ENCODE peak calls at places on chromosomes 13 and 19, in nine cellular contexts. One of them, this sample, is unnamed.

GRCh38 chr19:1455002-1455335 is 5.0 kb downstream of the APC2 start:
- DNase-seq in OCI-LY7: no peak
- DNase-seq in Peyer's patch: peak; percentile 39
- DNase-seq in neural progenitor cell: no peak
- DNase-seq in AG10803: no peak
- DNase-seq in BJ: no peak
- DNase-seq in AG09309: no peak
- DNase-seq in body of pancreas: no peak
- DNase-seq in fibroblast of lung: no peak
- DNase-seq in this sample: no peak

GRCh38 chr19:35557539-35558399 is 5.7 kb downstream of the ATP4A start:
- DNase-seq in Peyer's patch: peak; percentile 40
- DNase-seq in neural progenitor cell: peak; percentile 95
- DNase-seq in OCI-LY7: peak; percentile 35
- DNase-seq in AG09309: no peak
- DNase-seq in BJ: no peak
- DNase-seq in AG10803: peak; percentile 12
- DNase-seq in body of pancreas: peak; percentile 94
- DNase-seq in fibroblast of lung: peak; percentile 48
- DNase-seq in this sample: no peak

GRCh38 chr19:39407644-39408391 is 1.2 kb downstream of the ZFP36 start:
- DNase-seq in OCI-LY7: peak; percentile 82
- DNase-seq in BJ: no peak
- DNase-seq in body of pancreas: peak; percentile 72
- DNase-seq in AG10803: peak; percentile 28
- DNase-seq in neural progenitor cell: peak; percentile 13
- DNase-seq in AG09309: no peak
- DNase-seq in Peyer's patch: peak; percentile 85
- DNase-seq in fibroblast of lung: peak; percentile 46
- DNase-seq in this sample: no peak

GRCh38 chr13:102769679-102770078 is 3.9 kb downstream of the TEX30 start:
- DNase-seq in OCI-LY7: no peak
- DNase-seq in neural progenitor cell: no peak
- DNase-seq in fibroblast of lung: peak; percentile 57
- DNase-seq in BJ: no peak
- DNase-seq in AG09309: no peak
- DNase-seq in Peyer's patch: no peak
- DNase-seq in AG10803: no peak
- DNase-seq in body of pancreas: no peak
- DNase-seq in this sample: no peak

GRCh38 chr13:112719556-112719955 is 29.7 kb downstream of the ATP11A start:
- DNase-seq in fibroblast of lung: no peak
- DNase-seq in AG09309: no peak
- DNase-seq in AG10803: no peak
- DNase-seq in Peyer's patch: no peak
- DNase-seq in BJ: no peak
- DNase-seq in neural progenitor cell: no peak
- DNase-seq in OCI-LY7: no peak
- DNase-seq in body of pancreas: no peak
- DNase-seq in this sample: no peak

GRCh38 chr13:20188649-20189553 is 3.8 kb downstream of the GJB2 start:
- DNase-seq in AG09309: no peak
- DNase-seq in neural progenitor cell: peak; percentile 37
- DNase-seq in body of pancreas: no peak
- DNase-seq in BJ: no peak
- DNase-seq in Peyer's patch: no peak
- DNase-seq in AG10803: no peak
- DNase-seq in OCI-LY7: peak; percentile 5
- DNase-seq in fibroblast of lung: no peak
- DNase-seq in this sample: no peak

GRCh38 chr19:287381-287871 is 3.8 kb downstream of the PLPP2 start:
- DNase-seq in fibroblast of lung: no peak
- DNase-seq in BJ: no peak
- DNase-seq in OCI-LY7: no peak
- DNase-seq in AG10803: no peak
- DNase-seq in AG09309: no peak
- DNase-seq in Peyer's patch: no peak
- DNase-seq in body of pancreas: no peak
- DNase-seq in neural progenitor cell: no peak
- DNase-seq in this sample: no peak

GRCh38 chr13:23754506-23754905 is 134.7 kb downstream of the MIPEP start:
- DNase-seq in AG09309: no peak
- DNase-seq in BJ: no peak
- DNase-seq in body of pancreas: no peak
- DNase-seq in OCI-LY7: no peak
- DNase-seq in neural progenitor cell: no peak
- DNase-seq in Peyer's patch: no peak
- DNase-seq in AG10803: no peak
- DNase-seq in fibroblast of lung: no peak
- DNase-seq in this sample: no peak

GRCh38 chr13:29435125-29435911 is 160.2 kb downstream of the SLC7A1 start:
- DNase-seq in BJ: peak; percentile 67
- DNase-seq in fibroblast of lung: peak; percentile 95
- DNase-seq in body of pancreas: no peak
- DNase-seq in AG10803: peak; percentile 95
- DNase-seq in Peyer's patch: no peak
- DNase-seq in neural progenitor cell: no peak
- DNase-seq in AG09309: peak; percentile 81
- DNase-seq in OCI-LY7: no peak
- DNase-seq in this sample: no peak

GRCh38 chr13:32008518-32009175 is 22.9 kb upstream of the FRY start:
- DNase-seq in AG09309: no peak
- DNase-seq in BJ: no peak
- DNase-seq in body of pancreas: no peak
- DNase-seq in OCI-LY7: no peak
- DNase-seq in Peyer's patch: no peak
- DNase-seq in AG10803: no peak
- DNase-seq in neural progenitor cell: no peak
- DNase-seq in fibroblast of lung: no peak
- DNase-seq in this sample: no peak

GRCh38 chr13:44407891-44408290 is 34.3 kb downstream of the SERP2 start:
- DNase-seq in neural progenitor cell: no peak
- DNase-seq in body of pancreas: no peak
- DNase-seq in OCI-LY7: no peak
- DNase-seq in AG09309: no peak
- DNase-seq in AG10803: no peak
- DNase-seq in BJ: no peak
- DNase-seq in Peyer's patch: no peak
- DNase-seq in fibroblast of lung: no peak
- DNase-seq in this sample: no peak

GRCh38 chr19:58218899-58219298 is 9.8 kb upstream of the ZNF544 start:
- DNase-seq in BJ: no peak
- DNase-seq in neural progenitor cell: peak; percentile 26
- DNase-seq in AG09309: no peak
- DNase-seq in Peyer's patch: no peak
- DNase-seq in OCI-LY7: peak; percentile 54
- DNase-seq in fibroblast of lung: peak; percentile 25
- DNase-seq in AG10803: no peak
- DNase-seq in body of pancreas: no peak
- DNase-seq in this sample: no peak

GRCh38 chr13:19587635-19588300 is 26.4 kb upstream of the TPTE2 start:
- DNase-seq in Peyer's patch: no peak
- DNase-seq in neural progenitor cell: no peak
- DNase-seq in AG09309: no peak
- DNase-seq in AG10803: peak; percentile 34
- DNase-seq in BJ: no peak
- DNase-seq in fibroblast of lung: peak; percentile 58
- DNase-seq in OCI-LY7: peak; percentile 59
- DNase-seq in body of pancreas: peak; percentile 26
- DNase-seq in this sample: no peak

GRCh38 chr13:24038846-24039330 is 121.6 kb upstream of the SPATA13 start:
- DNase-seq in OCI-LY7: no peak
- DNase-seq in neural progenitor cell: no peak
- DNase-seq in BJ: peak; percentile 73
- DNase-seq in fibroblast of lung: no peak
- DNase-seq in AG09309: no peak
- DNase-seq in Peyer's patch: no peak
- DNase-seq in body of pancreas: peak; percentile 55
- DNase-seq in AG10803: peak; percentile 92
- DNase-seq in this sample: peak; percentile 76

GRCh38 chr13:45737571-45738002 is 35.5 kb downstream of the CBY2 start:
- DNase-seq in OCI-LY7: peak; percentile 15
- DNase-seq in fibroblast of lung: no peak
- DNase-seq in body of pancreas: no peak
- DNase-seq in neural progenitor cell: no peak
- DNase-seq in AG10803: no peak
- DNase-seq in AG09309: no peak
- DNase-seq in BJ: no peak
- DNase-seq in Peyer's patch: no peak
- DNase-seq in this sample: no peak
- TF ChIP-seq CTCF in OCI-LY7: peak; percentile 65
- TF ChIP-seq CTCF in fibroblast of lung: no peak
- TF ChIP-seq CTCF in body of pancreas: no peak
- TF ChIP-seq CTCF in neural progenitor cell: peak; percentile 36
- TF ChIP-seq CTCF in AG10803: no peak
- TF ChIP-seq CTCF in AG09309: no peak
- TF ChIP-seq CTCF in BJ: peak; percentile 14
- TF ChIP-seq CTCF in Peyer's patch: no peak
- TF ChIP-seq CTCF in this sample: peak; percentile 30

DNA sequence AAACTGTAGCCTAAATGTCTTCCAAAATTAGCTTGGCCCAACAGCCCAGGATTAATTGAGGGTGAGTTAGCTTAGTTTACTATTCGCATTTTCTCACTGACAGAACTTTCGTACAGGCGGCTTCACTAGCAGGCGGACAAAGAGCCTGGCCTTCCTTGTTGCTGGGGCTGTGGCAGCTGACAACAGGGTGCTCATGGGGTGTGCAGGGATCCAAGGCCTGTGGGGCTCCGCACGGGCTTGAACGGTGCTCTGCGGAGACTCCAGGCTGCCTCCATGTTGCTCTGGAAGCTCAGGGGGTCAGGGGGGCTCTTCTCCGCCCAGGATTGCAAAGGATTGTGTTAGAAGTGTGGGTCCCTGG is 36.3 kb upstream of the DPRX start:
- DNase-seq in BJ: no peak
- DNase-seq in Peyer's patch: no peak
- DNase-seq in OCI-LY7: no peak
- DNase-seq in fibroblast of lung: no peak
- DNase-seq in AG10803: no peak
- DNase-seq in AG09309: no peak
- DNase-seq in body of pancreas: no peak
- DNase-seq in neural progenitor cell: peak; percentile 46
- DNase-seq in this sample: no peak
- H3K4me3 ChIP-seq in BJ: no peak overlapping the region
- H3K4me3 ChIP-seq in Peyer's patch: no peak overlapping the region
- H3K4me3 ChIP-seq in OCI-LY7: no peak overlapping the region
- H3K4me3 ChIP-seq in fibroblast of lung: no peak overlapping the region
- H3K4me3 ChIP-seq in AG10803: no peak overlapping the region
- H3K4me3 ChIP-seq in AG09309: no peak overlapping the region
- H3K4me3 ChIP-seq in body of pancreas: no peak overlapping the region
- H3K4me3 ChIP-seq in neural progenitor cell: no peak overlapping the region
- H3K4me3 ChIP-seq in this sample: no peak overlapping the region

DNA sequence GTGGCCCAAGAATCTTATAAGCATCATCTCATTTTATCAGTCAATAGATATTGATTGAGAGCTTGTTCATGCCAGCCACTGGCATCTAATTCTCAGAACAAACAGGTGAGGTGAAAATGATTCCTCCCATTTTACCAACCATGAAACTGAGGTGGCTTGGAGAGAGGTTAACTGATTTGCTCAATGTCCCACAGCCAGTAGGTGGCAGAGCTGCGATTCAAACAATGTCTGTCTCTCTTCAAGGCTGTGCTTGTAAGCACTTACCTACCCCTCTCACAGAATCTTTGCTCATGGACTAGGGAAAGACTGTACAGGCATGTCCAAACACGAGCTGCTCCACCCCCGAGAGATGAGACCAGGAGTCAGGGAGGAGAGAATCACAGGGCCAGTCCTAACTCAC is 21.5 kb upstream of the GSX1 start:
- DNase-seq in body of pancreas: peak; percentile 62
- DNase-seq in AG09309: no peak
- DNase-seq in OCI-LY7: peak; percentile 57
- DNase-seq in AG10803: peak; percentile 12
- DNase-seq in BJ: no peak
- DNase-seq in fibroblast of lung: peak; percentile 11
- DNase-seq in neural progenitor cell: peak; percentile 56
- DNase-seq in Peyer's patch: no peak
- DNase-seq in this sample: no peak
- TF ChIP-seq CTCF in body of pancreas: peak; percentile 30
- TF ChIP-seq CTCF in AG09309: peak; percentile 51
- TF ChIP-seq CTCF in OCI-LY7: peak; percentile 80
- TF ChIP-seq CTCF in AG10803: peak; percentile 49
- TF ChIP-seq CTCF in BJ: peak; percentile 49
- TF ChIP-seq CTCF in fibroblast of lung: peak; percentile 16
- TF ChIP-seq CTCF in neural progenitor cell: peak; percentile 63
- TF ChIP-seq CTCF in Peyer's patch: peak; percentile 63
- TF ChIP-seq CTCF in this sample: peak; percentile 68

GRCh38 chr13:60583911-60584753 is 187.1 kb downstream of the TDRD3 start:
- DNase-seq in Peyer's patch: no peak
- DNase-seq in AG10803: peak; percentile 84
- DNase-seq in body of pancreas: no peak
- DNase-seq in AG09309: peak; percentile 73
- DNase-seq in BJ: no peak
- DNase-seq in neural progenitor cell: peak; percentile 25
- DNase-seq in OCI-LY7: no peak
- DNase-seq in fibroblast of lung: peak; percentile 58
- DNase-seq in this sample: no peak

GRCh38 chr13:60577761-60578160 is 180.7 kb downstream of the TDRD3 start:
- DNase-seq in fibroblast of lung: no peak
- DNase-seq in BJ: no peak
- DNase-seq in neural progenitor cell: no peak
- DNase-seq in OCI-LY7: no peak
- DNase-seq in body of pancreas: no peak
- DNase-seq in AG09309: no peak
- DNase-seq in AG10803: no peak
- DNase-seq in Peyer's patch: no peak
- DNase-seq in this sample: no peak

GRCh38 chr13:60584976-60585375 is 188.0 kb downstream of the TDRD3 start:
- DNase-seq in Peyer's patch: no peak
- DNase-seq in BJ: no peak
- DNase-seq in body of pancreas: no peak
- DNase-seq in AG09309: no peak
- DNase-seq in AG10803: no peak
- DNase-seq in fibroblast of lung: no peak
- DNase-seq in OCI-LY7: no peak
- DNase-seq in neural progenitor cell: peak; percentile 73
- DNase-seq in this sample: no peak

GRCh38 chr13:60583196-60583908 is 186.3 kb downstream of the TDRD3 start:
- DNase-seq in AG10803: peak; percentile 89
- DNase-seq in BJ: no peak
- DNase-seq in fibroblast of lung: peak; percentile 59
- DNase-seq in Peyer's patch: no peak
- DNase-seq in AG09309: peak; percentile 70
- DNase-seq in body of pancreas: no peak
- DNase-seq in OCI-LY7: no peak
- DNase-seq in neural progenitor cell: peak; percentile 37
- DNase-seq in this sample: no peak
- H3K4me3 ChIP-seq in AG10803: peak overlapping the region; percentile 40
- H3K4me3 ChIP-seq in BJ: no peak overlapping the region
- H3K4me3 ChIP-seq in fibroblast of lung: no peak overlapping the region
- H3K4me3 ChIP-seq in Peyer's patch: no peak overlapping the region
- H3K4me3 ChIP-seq in AG09309: peak overlapping the region; percentile 3
- H3K4me3 ChIP-seq in body of pancreas: no peak overlapping the region
- H3K4me3 ChIP-seq in OCI-LY7: no peak overlapping the region
- H3K4me3 ChIP-seq in neural progenitor cell: no peak overlapping the region
- H3K4me3 ChIP-seq in this sample: no peak overlapping the region